ENCODE peak calls at places on chromosomes 6 and 20, in seven cellular contexts. F, K, R, E, U, I and B are unnamed samples.

GRCh38 chr6:38080349-38080748 is 260.8 kb downstream of the ZFAND3 start:
- DNase-seq in K (no peak), U (no peak), F (no peak), I (no peak), R (no peak), E (no peak), B (peak)

GRCh38 chr6:137705166-137706064 is 161.6 kb upstream of the TNFAIP3 start:
- DNase-seq in F (peak), I (peak), E (peak), R (peak), K (peak), U (peak), B (peak)

GRCh38 chr6:148203970-148204369 is 138.7 kb upstream of the SASH1 start:
- DNase-seq in R (peak), I (peak), K (no peak), E (no peak), F (no peak), U (peak), B (no peak)

GRCh38 chr6:148422085-148422484 is 79.4 kb downstream of the SASH1 start:
- DNase-seq in U (no peak), R (no peak), I (no peak), F (peak), K (no peak), E (no peak), B (no peak)

GRCh38 chr6:70292144-70292543 is 10.7 kb downstream of the COL9A1 start:
- DNase-seq in U (no peak), I (no peak), E (no peak), R (no peak), K (no peak), F (no peak), B (no peak)

GRCh38 chr6:14521141-14521540 is 403.6 kb downstream of the CD83 start:
- DNase-seq in I (no peak), F (no peak), E (no peak), R (no peak), U (no peak), K (no peak), B (no peak)

GRCh38 chr6:36052092-36052491 is 24.5 kb downstream of the MAPK14 start:
- DNase-seq in U (no peak), F (no peak), I (no peak), E (no peak), K (peak), R (no peak), B (no peak)

GRCh38 chr6:28888097-28888496 is 35.7 kb downstream of the TRIM27 start:
- DNase-seq in R (no peak), F (no peak), I (no peak), E (no peak), K (no peak), U (no peak), B (no peak)

GRCh38 chr6:31083742-31084354 is 28.5 kb downstream of the C6orf15 start:
- DNase-seq in K (no peak), I (peak), E (no peak), F (no peak), U (peak), R (peak), B (peak)

GRCh38 chr6:18388942-18389341 is 1.8 kb downstream of the RNF144B start:
- DNase-seq in E (no peak), R (no peak), K (no peak), I (no peak), F (no peak), U (no peak), B (peak)

GRCh38 chr20:24951536-24952047 is 2.5 kb downstream of the CST7 start:
- DNase-seq in F (no peak), E (no peak), K (no peak), U (no peak), I (no peak), R (no peak), B (no peak)

GRCh38 chr6:72425003-72425681 is 196.7 kb upstream of the KCNQ5 start:
- DNase-seq in K (no peak), F (no peak), I (no peak), U (no peak), R (no peak), E (peak), B (no peak)

GRCh38 chr20:7180261-7181045 is 413.0 kb downstream of the BMP2 start:
- DNase-seq in K (no peak), R (no peak), I (no peak), U (no peak), F (no peak), E (no peak), B (no peak)

GRCh38 chr6:36660771-36661471 is 17.6 kb upstream of the CDKN1A start:
- DNase-seq in F (no peak), K (no peak), E (no peak), I (no peak), U (no peak), R (no peak), B (peak)

GRCh38 chr6:90105766-90106165 is 190.9 kb downstream of the BACH2 start:
- DNase-seq in I (no peak), E (no peak), K (no peak), F (no peak), U (no peak), R (no peak), B (no peak)

GRCh38 chr6:149234051-149234962 is 83.2 kb upstream of the TAB2 start:
- DNase-seq in U (peak), E (no peak), I (peak), K (no peak), R (no peak), F (peak), B (peak)

GRCh38 chr6:99219788-99220187 is 129.7 kb downstream of the FAXC start:
- DNase-seq in U (no peak), I (peak), K (no peak), F (no peak), R (no peak), E (no peak), B (peak)

GRCh38 chr20:38473353-38473795 is 731 bp downstream of the RALGAPB start:
- DNase-seq in E (peak), I (no peak), K (no peak), U (no peak), R (no peak), F (no peak), B (peak)

GRCh38 chr6:72665599-72665998 is 43.7 kb downstream of the KCNQ5 start:
- DNase-seq in U (no peak), K (no peak), I (no peak), F (no peak), E (no peak), R (no peak), B (no peak)

GRCh38 chr6:130670142-130670541 is 157.1 kb upstream of the SMLR1 start:
- DNase-seq in I (no peak), F (no peak), R (no peak), U (no peak), E (no peak), K (no peak), B (no peak)

GRCh38 chr6:118776607-118777549 is 117.1 kb upstream of the ASF1A start:
- DNase-seq in I (peak), E (peak), K (peak), F (peak), U (peak), R (peak), B (peak)

GRCh38 chr20:1838479-1839279 is 56.5 kb upstream of the SIRPA start:
- DNase-seq in R (no peak), F (no peak), I (no peak), U (no peak), E (no peak), K (no peak), B (no peak)

GRCh38 chr6:159979136-159979874 is 10.4 kb downstream of the IGF2R start:
- DNase-seq in R (peak), E (no peak), U (peak), F (peak), I (peak), K (no peak), B (peak)

GRCh38 chr6:169961772-169962561 is 210.5 kb downstream of the ERMARD start:
- DNase-seq in U (no peak), F (no peak), I (peak), E (no peak), K (no peak), R (no peak), B (peak)

GRCh38 chr6:35360349-35361138 is 18.2 kb downstream of the PPARD start:
- DNase-seq in E (no peak), K (no peak), U (no peak), I (no peak), R (no peak), F (no peak), B (no peak)

GRCh38 chr6:34154668-34155447 is 9.0 kb upstream of the GRM4 start:
- DNase-seq in K (no peak), F (no peak), E (peak), R (peak), I (peak), U (peak), B (peak)

GRCh38 chr6:37304766-37305165 is 46.8 kb upstream of the TMEM217 start:
- DNase-seq in U (no peak), K (no peak), E (no peak), I (no peak), F (no peak), R (no peak), B (no peak)

GRCh38 chr6:39887692-39888450 is 46.4 kb downstream of the MOCS1 start:
- DNase-seq in K (peak), F (peak), U (no peak), I (no peak), E (peak), R (no peak), B (peak)

GRCh38 chr6:170480045-170480714 is 72.9 kb downstream of the PSMB1 start:
- DNase-seq in R (no peak), F (no peak), K (no peak), E (no peak), I (no peak), U (no peak), B (peak)

GRCh38 chr6:6966127-6966526 is 141.6 kb upstream of the RREB1 start:
- DNase-seq in U (no peak), K (no peak), R (no peak), I (no peak), E (no peak), F (peak), B (no peak)

GRCh38 chr20:34768105-34768504 is 57.3 kb downstream of the NCOA6 start:
- DNase-seq in K (no peak), R (no peak), E (peak), U (no peak), F (no peak), I (no peak), B (peak)

GRCh38 chr6:132114201-132114860 is 163.2 kb upstream of the CCN2 start:
- DNase-seq in E (no peak), I (no peak), R (no peak), F (no peak), U (no peak), K (no peak), B (no peak)

GRCh38 chr20:41329435-41330342 is 10.9 kb upstream of the LPIN3 start:
- DNase-seq in I (peak), R (peak), E (peak), K (peak), F (peak), U (peak), B (peak)

GRCh38 chr6:131967948-131968347 is 16.8 kb upstream of the CCN2 start:
- DNase-seq in E (no peak), I (no peak), R (no peak), F (no peak), K (no peak), U (no peak), B (no peak)

GRCh38 chr6:71977860-71978259 is 91.5 kb downstream of the RIMS1 start:
- DNase-seq in F (no peak), E (no peak), U (no peak), R (no peak), K (no peak), I (no peak), B (peak)

GRCh38 chr6:5481024-5481423 is 219.7 kb downstream of the FARS2 start:
- DNase-seq in R (no peak), E (no peak), F (no peak), K (no peak), I (no peak), U (no peak), B (no peak)

GRCh38 chr6:117685359-117685758 is 10.1 kb downstream of the NUS1 start:
- DNase-seq in K (no peak), R (no peak), F (no peak), E (no peak), I (no peak), U (no peak), B (no peak)

GRCh38 chr20:19560876-19561480 is 197.1 kb upstream of the RIN2 start:
- DNase-seq in E (no peak), K (no peak), F (no peak), U (no peak), I (no peak), R (no peak), B (no peak)

GRCh38 chr20:18390201-18390600 is 76.6 kb downstream of the DZANK1 start:
- DNase-seq in K (no peak), E (no peak), F (no peak), R (no peak), I (no peak), U (no peak), B (peak)

GRCh38 chr20:56634735-56635422 is 5.8 kb downstream of the TFAP2C start:
- DNase-seq in F (no peak), K (no peak), U (no peak), I (no peak), R (no peak), E (no peak), B (no peak)